ENCODE peak calls at places on chromosomes 2 and 18, in four cellular contexts. J is lung, M is fibroblast of the aortic adventitia, T is NCI-H1092. R is an unnamed sample.

GRCh38 chr2:31268344-31268743 is 34.4 kb downstream of the EHD3 start:
- DNase-seq in J (no peak), M (no peak), T (no peak), R (no peak)

GRCh38 chr2:31274700-31275075 is 40.7 kb downstream of the EHD3 start:
- DNase-seq in J (no peak), M (no peak), T (no peak), R (no peak)

GRCh38 chr2:139217641-139218040 is 437.5 kb upstream of the NXPH2 start:
- DNase-seq in J (no peak), M (no peak), T (no peak), R (no peak)

GRCh38 chr2:11505652-11506610 is 27.9 kb upstream of the GREB1 start:
- DNase-seq in J (no peak), M (no peak), T (no peak), R (no peak)

GRCh38 chr2:3294066-3294465 is 83.6 kb downstream of the EIPR1 start:
- DNase-seq in J (no peak), M (no peak), T (no peak), R (no peak)

GRCh38 chr18:47283476-47283875 is 32.0 kb upstream of the SKOR2 start:
- DNase-seq in J (no peak), M (peak), T (no peak), R (no peak)

GRCh38 chr2:98086491-98087446 is at the start of gene VWA3B:
- DNase-seq in J (peak), M (peak), T (peak), R (peak)

GRCh38 chr2:132725716-132726115 is 55.7 kb upstream of the LYPD1 start:
- DNase-seq in J (peak), M (no peak), T (no peak), R (no peak)

GRCh38 chr2:134401081-134401497 is 147.2 kb downstream of the MGAT5 start:
- DNase-seq in J (peak), M (peak), T (no peak), R (peak)

GRCh38 chr2:7272180-7272579 is 355.0 kb downstream of the RNF144A start:
- DNase-seq in J (no peak), M (peak), T (no peak), R (no peak)

GRCh38 chr2:15920696-15921095 is 19.7 kb upstream of the MYCN start:
- DNase-seq in J (no peak), M (no peak), T (no peak), R (no peak)

GRCh38 chr2:46901611-46902010 is 14.0 kb downstream of the MCFD2 start:
- DNase-seq in J (no peak), M (no peak), T (no peak), R (no peak)

GRCh38 chr2:171226471-171226870 is 65.8 kb upstream of the TLK1 start:
- DNase-seq in J (no peak), M (no peak), T (no peak), R (no peak)

GRCh38 chr2:120681181-120681580 is 54.5 kb upstream of the GLI2 start:
- DNase-seq in J (no peak), M (no peak), T (no peak), R (no peak)

GRCh38 chr2:128986026-128986720 is 667.5 kb upstream of the HS6ST1 start:
- DNase-seq in J (no peak), M (no peak), T (no peak), R (no peak)

GRCh38 chr2:166031054-166031453 is 77.5 kb upstream of the TTC21B start:
- DNase-seq in J (no peak), M (no peak), T (no peak), R (no peak)

GRCh38 chr2:127659408-127660290 is 13.7 kb downstream of the GPR17 start:
- DNase-seq in J (no peak), M (no peak), T (no peak), R (no peak)

GRCh38 chr2:120262761-120263428 is 10.2 kb downstream of the RALB start:
- DNase-seq in J (no peak), M (peak), T (no peak), R (no peak)

GRCh38 chr18:29164993-29165599 is 988.2 kb upstream of the CDH2 start:
- DNase-seq in J (no peak), M (peak), T (no peak), R (no peak)

R was measured in thyroid gland.